ENCODE peak calls at places on chromosomes 11 and 22, in four cellular contexts. One of them, this sample, is unnamed.

GRCh38 chr11:13983081-13983751 is 20.7 kb downstream of the SPON1 start:
- DNase-seq in pancreas: no peak
- DNase-seq in HFF-Myc: no peak
- DNase-seq in adrenal gland: no peak
- DNase-seq in this sample: no peak

GRCh38 chr11:23769214-23769613 is 727.6 kb upstream of the LUZP2 start:
- DNase-seq in pancreas: no peak
- DNase-seq in HFF-Myc: peak
- DNase-seq in adrenal gland: no peak
- DNase-seq in this sample: no peak

GRCh38 chr11:29022676-29023075 is 914.5 kb downstream of the METTL15 start:
- DNase-seq in pancreas: no peak
- DNase-seq in HFF-Myc: no peak
- DNase-seq in adrenal gland: no peak
- DNase-seq in this sample: no peak

GRCh38 chr11:1882265-1883238 is 9.1 kb downstream of the PRR33 start:
- DNase-seq in pancreas: peak
- DNase-seq in HFF-Myc: peak
- DNase-seq in adrenal gland: peak
- DNase-seq in this sample: peak

GRCh38 chr11:5476184-5476819 is 12.2 kb upstream of the OR52D1 start:
- DNase-seq in pancreas: peak
- DNase-seq in HFF-Myc: peak
- DNase-seq in adrenal gland: peak
- DNase-seq in this sample: no peak

GRCh38 chr11:3609416-3610265 is 32.2 kb downstream of the ART5 start:
- DNase-seq in pancreas: no peak
- DNase-seq in HFF-Myc: peak
- DNase-seq in adrenal gland: peak
- DNase-seq in this sample: no peak

GRCh38 chr11:83220279-83220678 is 26.8 kb downstream of the ANKRD42 start:
- DNase-seq in pancreas: no peak
- DNase-seq in HFF-Myc: no peak
- DNase-seq in adrenal gland: no peak
- DNase-seq in this sample: no peak

GRCh38 chr11:125224391-125225015 is 60.0 kb downstream of the PKNOX2 start:
- DNase-seq in pancreas: no peak
- DNase-seq in HFF-Myc: no peak
- DNase-seq in adrenal gland: peak
- DNase-seq in this sample: peak

GRCh38 chr22:38230108-38230825 is 28.5 kb downstream of the MAFF start:
- DNase-seq in pancreas: no peak
- DNase-seq in HFF-Myc: peak
- DNase-seq in adrenal gland: peak
- DNase-seq in this sample: peak

GRCh38 chr11:8032576-8033311 is 45.6 kb downstream of the EIF3F start:
- DNase-seq in pancreas: no peak
- DNase-seq in HFF-Myc: no peak
- DNase-seq in adrenal gland: no peak
- DNase-seq in this sample: no peak

GRCh38 chr22:33888821-33889220 is 31.5 kb downstream of the LARGE1 start:
- DNase-seq in pancreas: no peak
- DNase-seq in HFF-Myc: no peak
- DNase-seq in adrenal gland: no peak
- DNase-seq in this sample: no peak

GRCh38 chr11:102204174-102204573 is 93.9 kb downstream of the YAP1 start:
- DNase-seq in pancreas: no peak
- DNase-seq in HFF-Myc: no peak
- DNase-seq in adrenal gland: no peak
- DNase-seq in this sample: no peak

GRCh38 chr11:1762537-1763302 is 1.0 kb downstream of the CTSD start:
- DNase-seq in pancreas: peak
- DNase-seq in HFF-Myc: no peak
- DNase-seq in adrenal gland: peak
- DNase-seq in this sample: peak

GRCh38 chr11:126072821-126073594 is 10.3 kb upstream of the CDON start:
- DNase-seq in pancreas: no peak
- DNase-seq in HFF-Myc: no peak
- DNase-seq in adrenal gland: no peak
- DNase-seq in this sample: no peak

GRCh38 chr22:44261164-44261860 is 51.4 kb downstream of the SHISAL1 start:
- DNase-seq in pancreas: no peak
- DNase-seq in HFF-Myc: no peak
- DNase-seq in adrenal gland: no peak
- DNase-seq in this sample: no peak

GRCh38 chr11:122523841-122524531 is 131.5 kb upstream of the UBASH3B start:
- DNase-seq in pancreas: peak
- DNase-seq in HFF-Myc: peak
- DNase-seq in adrenal gland: peak
- DNase-seq in this sample: no peak

GRCh38 chr22:33706100-33706499 is 214.2 kb downstream of the LARGE1 start:
- DNase-seq in pancreas: no peak
- DNase-seq in HFF-Myc: no peak
- DNase-seq in adrenal gland: no peak
- DNase-seq in this sample: no peak

GRCh38 chr11:8192016-8192895 is 23.4 kb upstream of the RIC3 start:
- DNase-seq in pancreas: peak
- DNase-seq in HFF-Myc: peak
- DNase-seq in adrenal gland: peak
- DNase-seq in this sample: peak

GRCh38 chr11:725624-726202 is 19.7 kb downstream of the EPS8L2 start:
- DNase-seq in pancreas: peak
- DNase-seq in HFF-Myc: no peak
- DNase-seq in adrenal gland: no peak
- DNase-seq in this sample: no peak

GRCh38 chr11:114275295-114275694 is 20.9 kb upstream of the NNMT start:
- DNase-seq in pancreas: no peak
- DNase-seq in HFF-Myc: no peak
- DNase-seq in adrenal gland: no peak
- DNase-seq in this sample: no peak

GRCh38 chr11:100094121-100094865 is 592.8 kb upstream of the ARHGAP42 start:
- DNase-seq in pancreas: no peak
- DNase-seq in HFF-Myc: no peak
- DNase-seq in adrenal gland: no peak
- DNase-seq in this sample: no peak

GRCh38 chr11:97746832-97747231 is 1273.9 kb upstream of the CNTN5 start:
- DNase-seq in pancreas: no peak
- DNase-seq in HFF-Myc: no peak
- DNase-seq in adrenal gland: no peak
- DNase-seq in this sample: no peak

GRCh38 chr11:19889531-19889930 is 176.9 kb downstream of the NAV2 start:
- DNase-seq in pancreas: no peak
- DNase-seq in HFF-Myc: no peak
- DNase-seq in adrenal gland: no peak
- DNase-seq in this sample: no peak

GRCh38 chr11:37402663-37403062 is 804.6 kb upstream of the RAG2 start:
- DNase-seq in pancreas: no peak
- DNase-seq in HFF-Myc: no peak
- DNase-seq in adrenal gland: no peak
- DNase-seq in this sample: no peak

GRCh38 chr11:66976925-66977324 is 1.8 kb downstream of the C11orf86 start:
- DNase-seq in pancreas: no peak
- DNase-seq in HFF-Myc: no peak
- DNase-seq in adrenal gland: no peak
- DNase-seq in this sample: no peak

GRCh38 chr22:49274754-49275380 is 552.8 kb downstream of the BRD1 start:
- DNase-seq in pancreas: no peak
- DNase-seq in HFF-Myc: no peak
- DNase-seq in adrenal gland: no peak
- DNase-seq in this sample: no peak

GRCh38 chr22:29477919-29478318 is 2.1 kb upstream of the NEFH start:
- DNase-seq in pancreas: no peak
- DNase-seq in HFF-Myc: no peak
- DNase-seq in adrenal gland: no peak
- DNase-seq in this sample: no peak

GRCh38 chr11:63888170-63889086 is 28.5 kb downstream of the RCOR2 start:
- DNase-seq in pancreas: peak
- DNase-seq in HFF-Myc: no peak
- DNase-seq in adrenal gland: peak
- DNase-seq in this sample: peak

GRCh38 chr22:47303161-47303890 is 540.9 kb downstream of the TBC1D22A start:
- DNase-seq in pancreas: no peak
- DNase-seq in HFF-Myc: no peak
- DNase-seq in adrenal gland: peak
- DNase-seq in this sample: no peak

GRCh38 chr22:42145175-42145574 is 14.6 kb upstream of the CYP2D6 start:
- DNase-seq in pancreas: no peak
- DNase-seq in HFF-Myc: no peak
- DNase-seq in adrenal gland: no peak
- DNase-seq in this sample: no peak

GRCh38 chr11:113904379-113905101 is at the start of gene HTR3B:
- DNase-seq in pancreas: no peak
- DNase-seq in HFF-Myc: no peak
- DNase-seq in adrenal gland: no peak
- DNase-seq in this sample: no peak

GRCh38 chr11:21909145-21909544 is 283.7 kb upstream of the ANO5 start:
- DNase-seq in pancreas: no peak
- DNase-seq in HFF-Myc: no peak
- DNase-seq in adrenal gland: no peak
- DNase-seq in this sample: no peak

GRCh38 chr22:39055658-39056057 is 15.0 kb downstream of the APOBEC3F start:
- DNase-seq in pancreas: no peak
- DNase-seq in HFF-Myc: no peak
- DNase-seq in adrenal gland: no peak
- DNase-seq in this sample: no peak

DNA sequence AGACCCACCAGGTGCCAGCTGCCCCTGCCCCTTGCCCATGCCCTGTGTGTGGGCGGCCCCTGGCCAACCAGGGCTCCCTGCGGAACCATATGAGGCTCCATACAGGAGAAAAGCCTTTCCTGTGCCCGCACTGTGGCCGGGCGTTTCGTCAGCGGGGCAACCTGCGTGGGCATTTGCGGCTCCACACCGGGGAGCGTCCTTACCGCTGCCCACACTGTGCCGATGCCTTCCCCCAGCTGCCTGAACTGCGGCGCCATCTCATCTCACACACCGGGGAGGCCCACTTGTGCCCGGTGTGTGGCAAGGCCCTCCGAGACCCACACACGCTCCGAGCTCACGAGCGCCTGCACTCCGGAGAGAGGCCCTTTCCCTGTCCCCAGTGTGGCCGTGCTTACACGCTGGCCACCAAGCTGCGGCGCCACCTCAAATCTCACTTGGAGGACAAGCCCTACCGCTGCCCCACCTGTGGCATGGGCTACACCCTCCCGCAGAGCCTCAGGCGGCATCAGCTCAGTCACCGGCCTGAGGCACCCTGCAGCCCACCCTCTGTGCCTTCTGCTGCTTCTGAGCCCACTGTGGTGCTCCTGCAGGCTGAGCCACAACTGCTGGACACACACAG is 4.3 kb downstream of the ZNF408 start:
- DNase-seq in pancreas: no peak
- DNase-seq in HFF-Myc: no peak
- DNase-seq in adrenal gland: no peak
- DNase-seq in this sample: no peak
- H3K4me3 ChIP-seq in pancreas: no peak
- H3K4me3 ChIP-seq in HFF-Myc: no peak
- H3K4me3 ChIP-seq in adrenal gland: no peak
- H3K4me3 ChIP-seq in this sample: no peak

GRCh38 chr22:40401532-40401931 is 31.1 kb downstream of the SGSM3 start:
- DNase-seq in pancreas: no peak
- DNase-seq in HFF-Myc: no peak
- DNase-seq in adrenal gland: no peak
- DNase-seq in this sample: no peak
- H3K4me3 ChIP-seq in pancreas: no peak
- H3K4me3 ChIP-seq in HFF-Myc: no peak
- H3K4me3 ChIP-seq in adrenal gland: no peak
- H3K4me3 ChIP-seq in this sample: no peak

GRCh38 chr11:128686745-128687177 is 7.1 kb upstream of the FLI1 start:
- DNase-seq in pancreas: no peak
- DNase-seq in HFF-Myc: no peak
- DNase-seq in adrenal gland: no peak
- DNase-seq in this sample: peak
- H3K4me3 ChIP-seq in pancreas: peak
- H3K4me3 ChIP-seq in HFF-Myc: peak
- H3K4me3 ChIP-seq in adrenal gland: no peak
- H3K4me3 ChIP-seq in this sample: peak

DNA sequence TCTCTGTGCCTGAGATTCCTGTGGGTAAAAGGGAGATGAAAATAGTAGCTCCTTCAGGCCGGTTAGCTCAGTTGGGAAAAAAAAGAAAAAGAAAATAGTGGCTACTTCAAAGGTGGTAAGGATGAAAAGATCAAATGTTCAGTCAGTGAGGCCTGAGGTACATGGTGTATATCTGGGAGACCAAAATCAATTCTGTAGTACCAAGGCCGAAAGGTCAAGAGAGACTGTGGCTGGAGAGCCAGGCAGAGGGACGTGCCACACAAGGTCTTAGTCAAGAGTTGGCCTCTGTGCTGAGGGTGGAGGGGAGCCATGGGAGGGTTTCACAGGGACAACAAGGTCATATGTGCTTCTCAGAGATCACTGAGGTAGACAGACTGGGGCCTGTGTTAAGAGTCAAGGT is 4.8 kb upstream of the GDPD5 start:
- DNase-seq in pancreas: no peak
- DNase-seq in HFF-Myc: no peak
- DNase-seq in adrenal gland: no peak
- DNase-seq in this sample: no peak
- H3K4me3 ChIP-seq in pancreas: no peak
- H3K4me3 ChIP-seq in HFF-Myc: no peak
- H3K4me3 ChIP-seq in adrenal gland: no peak
- H3K4me3 ChIP-seq in this sample: no peak